ENCODE peak calls at places on chromosomes 7 and 10, in five cellular contexts. One of them, this sample, is unnamed.

GRCh38 chr7:31724696-31725095 is 37.7 kb downstream of the PPP1R17 start:
- DNase-seq in tibial nerve: no peak
- DNase-seq in transverse colon: no peak
- DNase-seq in A549: no peak
- DNase-seq in H54: no peak
- DNase-seq in this sample: no peak

GRCh38 chr7:1839701-1840100 is 169.6 kb downstream of the ELFN1 start:
- DNase-seq in tibial nerve: peak
- DNase-seq in transverse colon: peak
- DNase-seq in A549: no peak
- DNase-seq in H54: no peak
- DNase-seq in this sample: no peak

GRCh38 chr10:115951242-115951641 is 321.8 kb downstream of the GFRA1 start:
- DNase-seq in tibial nerve: no peak
- DNase-seq in transverse colon: no peak
- DNase-seq in A549: no peak
- DNase-seq in H54: no peak
- DNase-seq in this sample: no peak

GRCh38 chr10:104323721-104324686 is 14.3 kb downstream of the ITPRIP start:
- DNase-seq in tibial nerve: peak
- DNase-seq in transverse colon: no peak
- DNase-seq in A549: no peak
- DNase-seq in H54: no peak
- DNase-seq in this sample: no peak

GRCh38 chr7:81990395-81990794 is 220.5 kb upstream of the HGF start:
- DNase-seq in tibial nerve: no peak
- DNase-seq in transverse colon: no peak
- DNase-seq in A549: no peak
- DNase-seq in H54: no peak
- DNase-seq in this sample: no peak

GRCh38 chr7:137717811-137718271 is 128.9 kb downstream of the DGKI start:
- DNase-seq in tibial nerve: no peak
- DNase-seq in transverse colon: no peak
- DNase-seq in A549: no peak
- DNase-seq in H54: no peak
- DNase-seq in this sample: no peak

GRCh38 chr7:3451696-3452095 is 150.6 kb downstream of the SDK1 start:
- DNase-seq in tibial nerve: no peak
- DNase-seq in transverse colon: no peak
- DNase-seq in A549: no peak
- DNase-seq in H54: no peak
- DNase-seq in this sample: no peak

GRCh38 chr7:105013818-105014724 is at the start of gene KMT2E:
- DNase-seq in tibial nerve: peak
- DNase-seq in transverse colon: peak
- DNase-seq in A549: peak
- DNase-seq in H54: no peak
- DNase-seq in this sample: peak

GRCh38 chr7:115015619-115016018 is 93.7 kb downstream of the MDFIC start:
- DNase-seq in tibial nerve: no peak
- DNase-seq in transverse colon: peak
- DNase-seq in A549: peak
- DNase-seq in H54: peak
- DNase-seq in this sample: no peak

GRCh38 chr10:66148312-66148711 is 777.5 kb upstream of the LRRTM3 start:
- DNase-seq in tibial nerve: no peak
- DNase-seq in transverse colon: no peak
- DNase-seq in A549: no peak
- DNase-seq in H54: no peak
- DNase-seq in this sample: no peak

GRCh38 chr10:5692476-5693358 is 8.1 kb downstream of the TASOR2 start:
- DNase-seq in tibial nerve: no peak
- DNase-seq in transverse colon: peak
- DNase-seq in A549: peak
- DNase-seq in H54: no peak
- DNase-seq in this sample: peak
- TF ChIP-seq POLR2A in tibial nerve: no peak
- TF ChIP-seq POLR2A in transverse colon: no peak
- TF ChIP-seq POLR2A in A549: no peak
- TF ChIP-seq POLR2A in H54: no peak
- TF ChIP-seq POLR2A in this sample: peak

GRCh38 chr10:113060221-113061053 is 110.4 kb downstream of the TCF7L2 start:
- DNase-seq in tibial nerve: peak
- DNase-seq in transverse colon: peak
- DNase-seq in A549: no peak
- DNase-seq in H54: no peak
- DNase-seq in this sample: peak
- TF ChIP-seq POLR2A in tibial nerve: no peak
- TF ChIP-seq POLR2A in transverse colon: no peak
- TF ChIP-seq POLR2A in A549: no peak
- TF ChIP-seq POLR2A in H54: no peak
- TF ChIP-seq POLR2A in this sample: no peak

DNA sequence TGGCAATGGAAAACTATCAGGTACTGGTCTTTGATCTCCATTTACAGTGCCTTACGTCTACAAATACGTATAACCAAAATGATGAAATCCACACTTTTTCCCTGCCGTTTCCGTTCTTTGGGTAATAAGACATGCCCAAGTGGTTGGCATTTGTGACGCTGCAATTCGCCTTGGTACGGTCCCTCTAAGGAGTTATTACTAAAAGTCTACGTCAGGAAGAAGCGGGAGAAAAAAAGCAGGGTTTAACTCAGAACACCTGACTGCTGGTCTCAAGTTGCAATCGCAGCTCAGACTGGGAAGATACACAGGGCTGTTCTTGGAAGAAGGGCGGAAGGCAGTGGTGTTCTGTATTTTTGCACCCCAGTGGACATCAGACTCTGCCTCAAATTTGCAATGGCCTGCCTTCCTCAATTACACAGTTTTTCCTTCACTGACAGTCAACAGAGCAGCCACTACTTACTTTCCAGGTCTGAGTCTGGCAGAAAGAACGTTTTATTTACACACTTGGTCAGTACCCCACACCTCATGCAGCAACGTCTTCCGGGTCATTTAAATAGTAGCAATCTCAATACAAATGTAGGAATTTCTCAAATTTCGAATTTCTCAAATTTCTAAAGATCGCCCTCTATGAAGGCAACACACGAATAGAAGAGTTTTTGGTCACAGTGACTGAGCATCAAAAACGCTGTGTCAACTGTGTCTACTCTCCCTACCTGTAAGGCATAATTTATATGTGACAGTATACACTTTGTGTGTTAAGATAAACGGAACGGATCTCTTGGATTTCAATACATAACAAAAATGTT is 2.1 kb downstream of the BAIAP2L1 start:
- DNase-seq in tibial nerve: no peak
- DNase-seq in transverse colon: no peak
- DNase-seq in A549: peak
- DNase-seq in H54: no peak
- DNase-seq in this sample: no peak
- TF ChIP-seq POLR2A in tibial nerve: no peak
- TF ChIP-seq POLR2A in transverse colon: no peak
- TF ChIP-seq POLR2A in A549: no peak
- TF ChIP-seq POLR2A in H54: no peak
- TF ChIP-seq POLR2A in this sample: no peak

GRCh38 chr7:92226981-92227380 is 18.7 kb downstream of the KRIT1 start:
- DNase-seq in tibial nerve: no peak
- DNase-seq in transverse colon: no peak
- DNase-seq in A549: no peak
- DNase-seq in H54: no peak
- DNase-seq in this sample: no peak
- TF ChIP-seq POLR2A in tibial nerve: no peak
- TF ChIP-seq POLR2A in transverse colon: no peak
- TF ChIP-seq POLR2A in A549: no peak
- TF ChIP-seq POLR2A in H54: no peak
- TF ChIP-seq POLR2A in this sample: no peak

DNA sequence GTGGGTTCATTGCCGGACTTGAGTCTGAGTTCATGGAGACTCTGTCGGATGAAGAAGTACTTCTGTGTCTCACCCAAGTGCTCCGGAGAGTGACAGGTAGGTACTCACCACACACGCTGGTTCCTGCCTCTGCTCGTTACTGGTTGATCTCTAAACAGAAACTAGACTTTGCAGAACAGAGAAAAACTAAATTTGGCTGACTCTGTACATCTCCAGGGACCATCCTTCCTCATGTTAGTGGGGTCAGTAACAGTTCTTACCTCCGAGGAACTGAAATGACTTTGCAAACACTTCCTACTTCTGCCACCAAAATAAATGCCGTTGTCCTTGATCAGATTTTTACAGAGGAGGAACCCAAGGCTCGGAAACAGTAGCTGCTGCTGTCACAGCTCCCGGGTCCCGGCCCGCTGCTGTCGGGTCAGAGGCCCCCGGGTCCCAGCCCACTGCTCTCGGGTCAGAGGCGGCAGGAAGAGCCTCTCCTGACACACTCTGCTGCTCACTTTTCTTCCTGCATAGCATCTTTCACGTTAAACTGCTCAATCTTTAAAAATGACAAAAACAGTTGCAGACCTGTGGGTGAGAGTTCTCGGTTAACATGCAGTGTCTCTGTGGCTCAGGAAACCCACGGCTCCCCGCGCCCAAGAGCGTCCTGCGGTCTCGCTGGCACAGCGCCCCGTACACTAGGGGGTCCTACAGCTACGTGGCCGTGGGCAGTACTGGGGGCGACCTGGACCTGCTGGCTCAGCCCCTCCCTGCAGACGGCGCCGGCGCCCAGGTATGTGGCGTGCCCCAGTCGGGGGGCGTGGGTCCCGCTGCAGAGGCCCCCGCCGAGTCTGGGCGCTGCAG is 4.8 kb upstream of the MTG1 start:
- DNase-seq in tibial nerve: no peak
- DNase-seq in transverse colon: peak
- DNase-seq in A549: no peak
- DNase-seq in H54: no peak
- DNase-seq in this sample: no peak
- TF ChIP-seq POLR2A in tibial nerve: no peak
- TF ChIP-seq POLR2A in transverse colon: no peak
- TF ChIP-seq POLR2A in A549: no peak
- TF ChIP-seq POLR2A in H54: no peak
- TF ChIP-seq POLR2A in this sample: no peak

GRCh38 chr7:121395961-121396757 is at the start of gene FAM3C:
- DNase-seq in tibial nerve: peak
- DNase-seq in transverse colon: peak
- DNase-seq in A549: peak
- DNase-seq in H54: peak
- DNase-seq in this sample: peak
- TF ChIP-seq POLR2A in tibial nerve: peak
- TF ChIP-seq POLR2A in transverse colon: peak
- TF ChIP-seq POLR2A in A549: peak
- TF ChIP-seq POLR2A in H54: peak
- TF ChIP-seq POLR2A in this sample: peak

This sample was measured in erythroblast.